ENCODE peak calls at places on chromosomes 6 and 20, in six cellular contexts. One of them, this sample, is unnamed.

GRCh38 chr6:106981901-106982300 is 7.4 kb upstream of the CD24 start:
- DNase-seq in uterus: no peak
- DNase-seq in OCI-LY7: no peak
- DNase-seq in cardiac fibroblast: no peak
- DNase-seq in AG10803: peak
- DNase-seq in DND-41: no peak
- DNase-seq in this sample: no peak

GRCh38 chr20:53083411-53083810 is 111.3 kb downstream of the TSHZ2 start:
- DNase-seq in uterus: no peak
- DNase-seq in OCI-LY7: no peak
- DNase-seq in cardiac fibroblast: no peak
- DNase-seq in AG10803: no peak
- DNase-seq in DND-41: no peak
- DNase-seq in this sample: no peak

GRCh38 chr20:34334654-34335407 is 28.2 kb upstream of the ITCH start:
- DNase-seq in uterus: no peak
- DNase-seq in OCI-LY7: no peak
- DNase-seq in cardiac fibroblast: no peak
- DNase-seq in AG10803: no peak
- DNase-seq in DND-41: no peak
- DNase-seq in this sample: no peak

GRCh38 chr20:58308680-58309527 is 611 bp upstream of the RAB22A start:
- DNase-seq in uterus: peak
- DNase-seq in OCI-LY7: peak
- DNase-seq in cardiac fibroblast: peak
- DNase-seq in AG10803: peak
- DNase-seq in DND-41: peak
- DNase-seq in this sample: peak

GRCh38 chr6:53544050-53544499 is 826 bp downstream of the GCLC start:
- DNase-seq in uterus: no peak
- DNase-seq in OCI-LY7: peak
- DNase-seq in cardiac fibroblast: peak
- DNase-seq in AG10803: no peak
- DNase-seq in DND-41: no peak
- DNase-seq in this sample: no peak

GRCh38 chr6:157244175-157244574 is 79.1 kb downstream of the TMEM242 start:
- DNase-seq in uterus: no peak
- DNase-seq in OCI-LY7: no peak
- DNase-seq in cardiac fibroblast: peak
- DNase-seq in AG10803: peak
- DNase-seq in DND-41: no peak
- DNase-seq in this sample: peak

GRCh38 chr6:160274846-160275510 is 16.4 kb upstream of the SLC22A2 start:
- DNase-seq in uterus: no peak
- DNase-seq in OCI-LY7: no peak
- DNase-seq in cardiac fibroblast: no peak
- DNase-seq in AG10803: no peak
- DNase-seq in DND-41: no peak
- DNase-seq in this sample: no peak

GRCh38 chr20:53779822-53780221 is 186.2 kb upstream of the ZNF217 start:
- DNase-seq in uterus: no peak
- DNase-seq in OCI-LY7: no peak
- DNase-seq in cardiac fibroblast: no peak
- DNase-seq in AG10803: no peak
- DNase-seq in DND-41: no peak
- DNase-seq in this sample: no peak

GRCh38 chr20:34045294-34045693 is 51.6 kb downstream of the RALY start:
- DNase-seq in uterus: peak
- DNase-seq in OCI-LY7: no peak
- DNase-seq in cardiac fibroblast: peak
- DNase-seq in AG10803: no peak
- DNase-seq in DND-41: no peak
- DNase-seq in this sample: peak

GRCh38 chr20:14948416-14948815 is 611.0 kb upstream of the FLRT3 start:
- DNase-seq in uterus: no peak
- DNase-seq in OCI-LY7: no peak
- DNase-seq in cardiac fibroblast: no peak
- DNase-seq in AG10803: no peak
- DNase-seq in DND-41: no peak
- DNase-seq in this sample: no peak

GRCh38 chr20:63309261-63310071 is 16.5 kb downstream of the COL20A1 start:
- DNase-seq in uterus: no peak
- DNase-seq in OCI-LY7: peak
- DNase-seq in cardiac fibroblast: peak
- DNase-seq in AG10803: peak
- DNase-seq in DND-41: no peak
- DNase-seq in this sample: peak

GRCh38 chr20:52060794-52061714 is 130.5 kb downstream of the ZFP64 start:
- DNase-seq in uterus: no peak
- DNase-seq in OCI-LY7: no peak
- DNase-seq in cardiac fibroblast: peak
- DNase-seq in AG10803: peak
- DNase-seq in DND-41: no peak
- DNase-seq in this sample: peak

GRCh38 chr20:58710481-58711265 is 18.1 kb downstream of the NPEPL1 start:
- DNase-seq in uterus: no peak
- DNase-seq in OCI-LY7: no peak
- DNase-seq in cardiac fibroblast: no peak
- DNase-seq in AG10803: no peak
- DNase-seq in DND-41: peak
- DNase-seq in this sample: no peak

GRCh38 chr20:64038252-64038578 is 2.2 kb downstream of the C20orf204 start:
- DNase-seq in uterus: no peak
- DNase-seq in OCI-LY7: peak
- DNase-seq in cardiac fibroblast: no peak
- DNase-seq in AG10803: no peak
- DNase-seq in DND-41: no peak
- DNase-seq in this sample: no peak

GRCh38 chr20:31860431-31861345 is 9.6 kb downstream of the DUSP15 start:
- DNase-seq in uterus: peak
- DNase-seq in OCI-LY7: peak
- DNase-seq in cardiac fibroblast: peak
- DNase-seq in AG10803: no peak
- DNase-seq in DND-41: no peak
- DNase-seq in this sample: peak

GRCh38 chr6:157675859-157676640 is 147.0 kb upstream of the SNX9 start:
- DNase-seq in uterus: no peak
- DNase-seq in OCI-LY7: no peak
- DNase-seq in cardiac fibroblast: no peak
- DNase-seq in AG10803: no peak
- DNase-seq in DND-41: no peak
- DNase-seq in this sample: no peak

GRCh38 chr6:111950661-111951426 is 77.6 kb upstream of the FYN start:
- DNase-seq in uterus: no peak
- DNase-seq in OCI-LY7: no peak
- DNase-seq in cardiac fibroblast: peak
- DNase-seq in AG10803: peak
- DNase-seq in DND-41: no peak
- DNase-seq in this sample: no peak

GRCh38 chr6:112560651-112561050 is 213.5 kb downstream of the RFPL4B start:
- DNase-seq in uterus: no peak
- DNase-seq in OCI-LY7: no peak
- DNase-seq in cardiac fibroblast: no peak
- DNase-seq in AG10803: no peak
- DNase-seq in DND-41: no peak
- DNase-seq in this sample: no peak

GRCh38 chr20:39795401-39796272 is 833.5 kb downstream of the DHX35 start:
- DNase-seq in uterus: peak
- DNase-seq in OCI-LY7: no peak
- DNase-seq in cardiac fibroblast: peak
- DNase-seq in AG10803: peak
- DNase-seq in DND-41: no peak
- DNase-seq in this sample: peak

GRCh38 chr6:79647756-79648155 is 16.6 kb downstream of the SH3BGRL2 start:
- DNase-seq in uterus: no peak
- DNase-seq in OCI-LY7: no peak
- DNase-seq in cardiac fibroblast: no peak
- DNase-seq in AG10803: no peak
- DNase-seq in DND-41: no peak
- DNase-seq in this sample: no peak

GRCh38 chr6:29655658-29656057 is 1.2 kb upstream of the MOG start:
- DNase-seq in uterus: no peak
- DNase-seq in OCI-LY7: no peak
- DNase-seq in cardiac fibroblast: no peak
- DNase-seq in AG10803: no peak
- DNase-seq in DND-41: no peak
- DNase-seq in this sample: no peak

GRCh38 chr6:129432738-129433137 is 277.2 kb downstream of the ARHGAP18 start:
- DNase-seq in uterus: no peak
- DNase-seq in OCI-LY7: no peak
- DNase-seq in cardiac fibroblast: peak
- DNase-seq in AG10803: no peak
- DNase-seq in DND-41: no peak
- DNase-seq in this sample: no peak

GRCh38 chr6:169342655-169343054 is 89.0 kb upstream of the THBS2 start:
- DNase-seq in uterus: no peak
- DNase-seq in OCI-LY7: no peak
- DNase-seq in cardiac fibroblast: no peak
- DNase-seq in AG10803: no peak
- DNase-seq in DND-41: no peak
- DNase-seq in this sample: no peak

GRCh38 chr6:142857609-142858195 is 87.3 kb downstream of the HIVEP2 start:
- DNase-seq in uterus: no peak
- DNase-seq in OCI-LY7: peak
- DNase-seq in cardiac fibroblast: no peak
- DNase-seq in AG10803: no peak
- DNase-seq in DND-41: peak
- DNase-seq in this sample: no peak

GRCh38 chr20:48275325-48275724 is 490.0 kb upstream of the SULF2 start:
- DNase-seq in uterus: no peak
- DNase-seq in OCI-LY7: no peak
- DNase-seq in cardiac fibroblast: peak
- DNase-seq in AG10803: peak
- DNase-seq in DND-41: no peak
- DNase-seq in this sample: peak

GRCh38 chr6:128069180-128069579 is 168.3 kb upstream of the THEMIS start:
- DNase-seq in uterus: no peak
- DNase-seq in OCI-LY7: no peak
- DNase-seq in cardiac fibroblast: peak
- DNase-seq in AG10803: peak
- DNase-seq in DND-41: no peak
- DNase-seq in this sample: peak

GRCh38 chr6:152034631-152035030 is 227.1 kb downstream of the ESR1 start:
- DNase-seq in uterus: no peak
- DNase-seq in OCI-LY7: no peak
- DNase-seq in cardiac fibroblast: no peak
- DNase-seq in AG10803: no peak
- DNase-seq in DND-41: no peak
- DNase-seq in this sample: no peak

GRCh38 chr6:90907931-90908655 is 321.2 kb upstream of the MAP3K7 start:
- DNase-seq in uterus: no peak
- DNase-seq in OCI-LY7: no peak
- DNase-seq in cardiac fibroblast: no peak
- DNase-seq in AG10803: no peak
- DNase-seq in DND-41: no peak
- DNase-seq in this sample: no peak

GRCh38 chr6:23036401-23036983 is 467.1 kb downstream of the HDGFL1 start:
- DNase-seq in uterus: no peak
- DNase-seq in OCI-LY7: no peak
- DNase-seq in cardiac fibroblast: peak
- DNase-seq in AG10803: no peak
- DNase-seq in DND-41: no peak
- DNase-seq in this sample: no peak

GRCh38 chr6:23027281-23027680 is 457.9 kb downstream of the HDGFL1 start:
- DNase-seq in uterus: no peak
- DNase-seq in OCI-LY7: no peak
- DNase-seq in cardiac fibroblast: no peak
- DNase-seq in AG10803: no peak
- DNase-seq in DND-41: no peak
- DNase-seq in this sample: no peak

DNA sequence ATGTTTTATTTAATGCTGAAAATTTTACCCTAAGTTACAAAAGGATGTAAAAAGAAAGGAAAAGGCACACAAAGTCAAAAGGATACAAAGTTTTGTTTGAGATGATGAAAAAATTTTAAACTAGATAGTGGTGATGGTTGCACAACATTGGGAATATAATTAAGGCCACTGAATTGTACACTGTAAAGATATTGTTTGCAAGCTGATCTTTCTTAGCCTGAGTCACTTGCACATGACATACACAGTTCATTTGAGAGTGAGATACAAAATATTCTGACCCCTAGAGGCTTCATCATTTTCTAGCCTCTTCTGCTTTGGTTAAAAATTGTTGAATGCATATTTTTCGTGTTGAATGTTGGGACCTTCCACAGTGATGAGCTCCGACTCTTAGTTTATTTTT is 462.6 kb downstream of the HDGFL1 start:
- DNase-seq in uterus: no peak
- DNase-seq in OCI-LY7: no peak
- DNase-seq in cardiac fibroblast: peak
- DNase-seq in AG10803: peak
- DNase-seq in DND-41: no peak
- DNase-seq in this sample: peak
- TF ChIP-seq CTCF in uterus: no peak
- TF ChIP-seq CTCF in OCI-LY7: no peak
- TF ChIP-seq CTCF in cardiac fibroblast: no peak
- TF ChIP-seq CTCF in AG10803: no peak
- TF ChIP-seq CTCF in DND-41: no peak
- TF ChIP-seq CTCF in this sample: no peak

GRCh38 chr20:297098-297924 is at the start of gene ZCCHC3:
- DNase-seq in uterus: peak
- DNase-seq in OCI-LY7: peak
- DNase-seq in cardiac fibroblast: peak
- DNase-seq in AG10803: peak
- DNase-seq in DND-41: peak
- DNase-seq in this sample: peak
- TF ChIP-seq CTCF in uterus: peak
- TF ChIP-seq CTCF in OCI-LY7: peak
- TF ChIP-seq CTCF in cardiac fibroblast: no peak
- TF ChIP-seq CTCF in AG10803: no peak
- TF ChIP-seq CTCF in DND-41: peak
- TF ChIP-seq CTCF in this sample: peak

GRCh38 chr6:19842030-19842429 is 4.9 kb downstream of the ID4 start:
- DNase-seq in uterus: no peak
- DNase-seq in OCI-LY7: no peak
- DNase-seq in cardiac fibroblast: no peak
- DNase-seq in AG10803: no peak
- DNase-seq in DND-41: no peak
- DNase-seq in this sample: no peak
- TF ChIP-seq CTCF in uterus: no peak
- TF ChIP-seq CTCF in OCI-LY7: no peak
- TF ChIP-seq CTCF in cardiac fibroblast: no peak
- TF ChIP-seq CTCF in AG10803: no peak
- TF ChIP-seq CTCF in DND-41: no peak
- TF ChIP-seq CTCF in this sample: no peak

GRCh38 chr6:118326712-118327111 is 221.4 kb upstream of the PLN start:
- DNase-seq in uterus: peak
- DNase-seq in OCI-LY7: no peak
- DNase-seq in cardiac fibroblast: no peak
- DNase-seq in AG10803: no peak
- DNase-seq in DND-41: no peak
- DNase-seq in this sample: no peak

GRCh38 chr6:118325220-118325860 is 222.8 kb upstream of the PLN start:
- DNase-seq in uterus: peak
- DNase-seq in OCI-LY7: no peak
- DNase-seq in cardiac fibroblast: no peak
- DNase-seq in AG10803: peak
- DNase-seq in DND-41: no peak
- DNase-seq in this sample: no peak

GRCh38 chr6:118324081-118324480 is 224.0 kb upstream of the PLN start:
- DNase-seq in uterus: no peak
- DNase-seq in OCI-LY7: no peak
- DNase-seq in cardiac fibroblast: no peak
- DNase-seq in AG10803: no peak
- DNase-seq in DND-41: no peak
- DNase-seq in this sample: no peak

GRCh38 chr6:118327237-118327636 is 220.9 kb upstream of the PLN start:
- DNase-seq in uterus: no peak
- DNase-seq in OCI-LY7: no peak
- DNase-seq in cardiac fibroblast: no peak
- DNase-seq in AG10803: no peak
- DNase-seq in DND-41: no peak
- DNase-seq in this sample: no peak
- TF ChIP-seq CTCF in uterus: no peak
- TF ChIP-seq CTCF in OCI-LY7: no peak
- TF ChIP-seq CTCF in cardiac fibroblast: no peak
- TF ChIP-seq CTCF in AG10803: no peak
- TF ChIP-seq CTCF in DND-41: no peak
- TF ChIP-seq CTCF in this sample: no peak

This sample was measured in fibroblast of villous mesenchyme.